ENCODE peak calls at places on chromosomes 12 and 14, in six cellular contexts. C is tibial nerve, H is cardiac muscle cell, J is lower lobe of right lung, A is lung, Z is Peyer's patch. Q is an unnamed sample. For H3K9me3, the result is how much of the 10 kb centered on the place peaks cover.

GRCh38 chr14:21852061-21852664 is 178.5 kb upstream of the OR4E1 start:
- DNase-seq in C (peak), H (peak), J (no peak), A (no peak), Z (peak), Q (peak)

GRCh38 chr14:42222924-42223471 is 616.3 kb downstream of the LRFN5 start:
- DNase-seq in C (peak), H (peak), J (no peak), A (no peak), Z (no peak), Q (no peak)

GRCh38 chr12:62683724-62684501 is 217.3 kb downstream of the MON2 start:
- DNase-seq in C (peak), H (peak), J (no peak), A (peak), Z (peak), Q (no peak)

GRCh38 chr14:68791078-68791983 is 1.5 kb downstream of the ZFP36L1 start:
- DNase-seq in C (no peak), H (peak), J (no peak), A (no peak), Z (peak), Q (no peak)

GRCh38 chr14:27995688-27996087 is 770.9 kb upstream of the FOXG1 start:
- DNase-seq in C (no peak), H (no peak), J (no peak), A (no peak), Z (no peak), Q (no peak)

GRCh38 chr14:92973265-92973797 is 50.4 kb downstream of the CHGA start:
- DNase-seq in C (peak), H (peak), J (peak), A (peak), Z (peak), Q (no peak)

GRCh38 chr14:103847954-103848719 is 762 bp upstream of the PPP1R13B start:
- DNase-seq in C (no peak), H (no peak), J (peak), A (no peak), Z (peak), Q (peak)

GRCh38 chr12:57127710-57128518 is at the start of gene LRP1:
- DNase-seq in C (peak), H (peak), J (peak), A (peak), Z (peak), Q (peak)

GRCh38 chr12:9227953-9228352 is 19.8 kb upstream of the PZP start:
- DNase-seq in C (no peak), H (no peak), J (no peak), A (no peak), Z (no peak), Q (no peak)

GRCh38 chr12:131218291-131219172 is 264.8 kb downstream of the ADGRD1 start:
- DNase-seq in C (no peak), H (no peak), J (no peak), A (no peak), Z (no peak), Q (no peak)

GRCh38 chr12:67270622-67271021 is 1.5 kb downstream of the CAND1 start:
- DNase-seq in C (no peak), H (no peak), J (no peak), A (no peak), Z (no peak), Q (no peak)

GRCh38 chr12:6825398-6826124 is 2.6 kb upstream of the P3H3 start:
- DNase-seq in C (peak), H (peak), J (peak), A (peak), Z (peak), Q (peak)

GRCh38 chr14:68774771-68775613 is 17.9 kb downstream of the ZFP36L1 start:
- DNase-seq in C (no peak), H (no peak), J (no peak), A (no peak), Z (peak), Q (no peak)

GRCh38 chr14:64147126-64147790 is 146.9 kb downstream of the ESR2 start:
- DNase-seq in C (no peak), H (peak), J (no peak), A (no peak), Z (no peak), Q (no peak)

DNA sequence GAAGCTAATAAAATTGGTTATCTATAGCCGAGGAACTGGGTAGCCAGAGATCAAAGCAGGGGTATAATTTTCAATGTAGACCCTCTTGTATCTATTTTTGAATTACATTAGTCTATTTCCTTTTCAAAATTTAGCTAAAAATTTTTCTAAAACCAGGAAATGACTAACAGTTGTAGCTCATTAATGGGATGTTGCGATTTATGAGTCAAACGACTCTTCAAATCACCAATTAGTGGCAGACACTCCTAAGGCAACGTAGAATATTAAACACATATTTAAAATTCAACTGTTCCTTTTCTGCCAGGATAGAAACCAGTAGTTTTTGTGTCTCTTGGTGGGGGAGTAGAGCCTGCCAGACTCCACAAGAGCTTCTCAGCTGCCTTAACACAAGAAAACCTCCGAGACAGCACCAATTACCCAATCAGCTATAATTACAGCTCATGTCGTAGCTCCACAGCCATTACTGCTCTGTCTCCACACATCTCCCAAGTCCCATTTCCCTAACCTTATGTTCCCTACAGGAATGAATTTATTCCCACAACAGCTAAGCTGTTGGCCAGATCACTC is 26.9 kb downstream of the GCN1 start:
- DNase-seq in C (no peak), H (no peak), J (no peak), A (no peak), Z (no peak), Q (no peak)
- H3K9me3 ChIP-seq in C (under half), H (under half), J (under half), A (under half), Z (under half), Q (under half)

GRCh38 chr12:107488666-107489065 is 196.9 kb upstream of the PWP1 start:
- DNase-seq in C (no peak), H (no peak), J (no peak), A (no peak), Z (no peak), Q (no peak)
- H3K9me3 ChIP-seq in C (under half), H (under half), J (under half), A (under half), Z (under half), Q (under half)

GRCh38 chr12:77349703-77350102 is 284.3 kb upstream of the E2F7 start:
- DNase-seq in C (no peak), H (no peak), J (no peak), A (no peak), Z (no peak), Q (no peak)
- H3K9me3 ChIP-seq in C (under half), H (under half), J (under half), A (under half), Z (under half), Q (under half)

DNA sequence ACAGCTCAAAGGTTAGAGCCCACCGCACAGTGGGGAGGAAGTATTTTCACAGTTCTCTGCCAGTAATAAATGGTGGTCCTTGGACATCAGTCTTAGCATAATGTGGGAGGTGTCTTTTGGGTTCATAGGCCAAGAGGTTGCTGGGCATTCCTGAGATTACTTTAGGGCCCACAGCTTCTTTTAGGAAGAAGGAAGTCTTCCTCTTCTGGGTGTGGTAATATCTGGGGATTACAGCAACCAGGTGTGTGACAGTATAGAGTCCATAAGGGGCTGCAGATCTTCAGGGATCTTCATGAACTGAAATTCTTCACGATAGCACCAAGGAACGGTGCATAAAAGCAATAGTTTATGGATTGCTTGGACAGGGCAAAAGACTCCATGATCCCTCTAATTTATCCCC is 56.2 kb upstream of the PTGR2 start:
- DNase-seq in C (no peak), H (no peak), J (no peak), A (no peak), Z (no peak), Q (no peak)
- H3K9me3 ChIP-seq in C (under half), H (under half), J (under half), A (under half), Z (under half), Q (under half)

DNA sequence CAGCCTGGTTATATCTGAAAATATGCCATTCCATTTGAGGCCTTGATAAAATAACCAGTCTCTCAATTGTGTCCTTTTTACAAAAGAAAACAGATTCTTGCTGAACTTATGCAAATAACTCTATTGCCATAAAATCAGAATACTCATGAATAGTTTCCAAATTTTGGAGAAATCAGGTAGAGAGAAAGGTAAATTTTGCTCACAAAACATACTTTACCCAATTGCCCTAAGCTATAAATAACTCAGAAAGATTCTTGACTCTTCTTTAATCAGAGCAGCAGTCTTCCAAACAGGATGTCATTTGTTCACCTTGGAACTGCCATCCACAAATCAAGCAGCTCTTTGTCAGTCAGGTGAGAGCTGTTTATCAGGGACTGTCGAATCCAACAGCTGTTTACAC is 12.6 kb downstream of the ZNF26 start:
- DNase-seq in C (no peak), H (no peak), J (no peak), A (no peak), Z (no peak), Q (no peak)
- H3K9me3 ChIP-seq in C (under half), H (under half), J (half or more), A (under half), Z (under half), Q (under half)

GRCh38 chr12:59031313-59031712 is 111.0 kb upstream of the LRIG3 start:
- DNase-seq in C (no peak), H (no peak), J (no peak), A (no peak), Z (no peak), Q (no peak)

GRCh38 chr12:59030415-59030814 is 110.1 kb upstream of the LRIG3 start:
- DNase-seq in C (no peak), H (no peak), J (peak), A (peak), Z (peak), Q (no peak)

GRCh38 chr12:59023861-59024424 is 103.6 kb upstream of the LRIG3 start:
- DNase-seq in C (no peak), H (peak), J (no peak), A (no peak), Z (no peak), Q (no peak)

GRCh38 chr12:59027199-59027598 is 106.9 kb upstream of the LRIG3 start:
- DNase-seq in C (no peak), H (no peak), J (no peak), A (no peak), Z (no peak), Q (no peak)
- H3K9me3 ChIP-seq in C (under half), H (under half), J (under half), A (under half), Z (under half), Q (under half)

GRCh38 chr12:34598352-34598827 is 576.1 kb downstream of the ALG10 start:
- DNase-seq in C (no peak), H (no peak), J (no peak), A (no peak), Z (no peak), Q (no peak)
- H3K9me3 ChIP-seq in C (under half), H (under half), J (half or more), A (under half), Z (under half), Q (under half)

DNA sequence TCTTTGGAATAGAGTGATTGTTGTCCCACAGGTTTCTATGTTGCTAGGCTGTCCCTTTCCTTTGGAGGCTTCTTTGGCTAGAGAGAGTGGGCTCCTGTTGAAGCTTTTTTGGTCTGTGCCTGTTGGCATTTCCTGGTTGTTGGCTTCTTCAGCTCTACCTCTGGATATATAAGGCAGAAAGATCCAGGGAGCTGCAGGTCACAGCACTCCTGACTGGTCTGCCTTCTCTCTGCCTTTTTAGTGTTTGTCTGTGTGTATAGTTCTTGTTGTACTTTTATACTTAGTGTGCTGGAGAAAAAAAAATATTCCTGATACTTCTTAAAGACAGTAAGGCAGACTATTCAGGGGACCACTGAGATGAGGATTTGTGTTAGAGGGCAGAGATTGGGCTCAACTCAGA is 202.7 kb downstream of the FBXL14 start:
- DNase-seq in C (no peak), H (no peak), J (no peak), A (no peak), Z (no peak), Q (no peak)
- H3K9me3 ChIP-seq in C (under half), H (under half), J (under half), A (under half), Z (under half), Q (under half)

GRCh38 chr14:31781578-31781977 is 220.4 kb downstream of the NUBPL start:
- DNase-seq in C (no peak), H (no peak), J (no peak), A (no peak), Z (no peak), Q (no peak)
- H3K9me3 ChIP-seq in C (under half), H (under half), J (under half), A (under half), Z (under half), Q (under half)

Q was measured in T-helper 17 cell.